ENCODE peak calls at places on chromosomes 13 and 19, in seven cellular contexts. Z is endothelial cell, D is BE2C, L is AG04450, V is upper lobe of right lung, K is HCT116, J is PC-9. O is an unnamed sample.

GRCh38 chr19:3725121-3725520 is 16.9 kb downstream of the TJP3 start:
- DNase-seq in J (no peak), V (no peak), K (no peak), L (no peak), D (no peak), Z (no peak), O (no peak)

GRCh38 chr13:21297452-21297851 is 121.0 kb downstream of the MRPL57 start:
- DNase-seq in V (no peak), L (no peak), Z (no peak), D (no peak), K (no peak), J (no peak), O (no peak)

GRCh38 chr19:50695251-50696064 is 24.1 kb downstream of the SHANK1 start:
- DNase-seq in D (peak), K (no peak), L (no peak), Z (peak), V (no peak), J (no peak), O (peak)

GRCh38 chr19:52527954-52528326 is 472 bp downstream of the ZNF808 start:
- DNase-seq in J (peak), L (no peak), Z (peak), V (peak), K (no peak), D (peak), O (peak)

GRCh38 chr13:114102521-114103288 is 29.7 kb downstream of the RASA3 start:
- DNase-seq in V (peak), J (no peak), K (no peak), Z (no peak), L (no peak), D (peak), O (no peak)

GRCh38 chr13:106153041-106153440 is 382.4 kb downstream of the EFNB2 start:
- DNase-seq in D (no peak), J (no peak), Z (no peak), K (no peak), L (no peak), V (no peak), O (no peak)

GRCh38 chr19:16569609-16570320 is 2.5 kb downstream of the SLC35E1 start:
- DNase-seq in L (no peak), V (peak), D (no peak), J (peak), Z (no peak), K (no peak), O (no peak)

GRCh38 chr19:38134538-38135149 is 89.4 kb downstream of the DPF1 start:
- DNase-seq in Z (peak), K (no peak), D (peak), V (no peak), L (no peak), J (peak), O (peak)

GRCh38 chr13:108508263-108508662 is 121.1 kb upstream of the MYO16 start:
- DNase-seq in D (no peak), L (no peak), Z (peak), J (no peak), V (no peak), K (peak), O (no peak)

GRCh38 chr13:29190298-29190697 is 370.2 kb downstream of the MTUS2 start:
- DNase-seq in J (no peak), K (no peak), L (no peak), D (no peak), V (no peak), Z (no peak), O (no peak)

GRCh38 chr13:28458604-28459003 is 36.3 kb downstream of the FLT1 start:
- DNase-seq in V (no peak), Z (no peak), J (no peak), D (no peak), K (no peak), L (no peak), O (no peak)

GRCh38 chr13:94568443-94568842 is 27.5 kb downstream of the TGDS start:
- DNase-seq in D (no peak), Z (no peak), V (no peak), J (no peak), K (no peak), L (no peak), O (no peak)

GRCh38 chr13:27128825-27129627 is 42.6 kb downstream of the USP12 start:
- DNase-seq in J (no peak), V (no peak), L (no peak), D (no peak), K (no peak), Z (no peak), O (no peak)

GRCh38 chr19:49536921-49537462 is 9.2 kb downstream of the RCN3 start:
- DNase-seq in J (no peak), L (no peak), K (no peak), V (no peak), D (no peak), Z (no peak), O (no peak)

GRCh38 chr13:48000559-48001126 is 430 bp downstream of the SUCLA2 start:
- DNase-seq in D (no peak), L (no peak), V (no peak), K (no peak), Z (no peak), J (no peak), O (no peak)

GRCh38 chr13:28679628-28680027 is 20.7 kb downstream of the POMP start:
- DNase-seq in L (no peak), V (no peak), K (no peak), Z (no peak), J (no peak), D (no peak), O (no peak)

GRCh38 chr19:12788682-12789097 is 2.6 kb upstream of the JUNB start:
- DNase-seq in V (peak), D (peak), K (no peak), Z (no peak), J (peak), L (no peak), O (peak)

GRCh38 chr13:110136660-110137585 is 170.0 kb downstream of the COL4A1 start:
- DNase-seq in J (no peak), V (no peak), L (no peak), K (no peak), Z (no peak), D (no peak), O (no peak)

GRCh38 chr13:73337511-73337910 is 278.7 kb downstream of the KLF5 start:
- DNase-seq in Z (no peak), K (no peak), L (no peak), D (no peak), V (no peak), J (no peak), O (no peak)

GRCh38 chr19:7842661-7843294 is 12.8 kb downstream of the EVI5L start:
- DNase-seq in K (no peak), J (no peak), D (no peak), Z (no peak), L (no peak), V (no peak), O (no peak)

GRCh38 chr19:3932931-3933810 is at the start of gene NMRK2:
- DNase-seq in L (no peak), V (no peak), D (no peak), Z (no peak), J (no peak), K (no peak), O (peak)

GRCh38 chr19:31548941-31549340 is 199.7 kb upstream of the TSHZ3 start:
- DNase-seq in V (no peak), L (peak), J (no peak), K (no peak), Z (peak), D (peak), O (peak)

GRCh38 chr13:94209110-94209509 is 270.4 kb downstream of the DCT start:
- DNase-seq in K (no peak), J (no peak), Z (no peak), L (no peak), D (no peak), V (no peak), O (no peak)

GRCh38 chr19:4089400-4089908 is 22.8 kb upstream of the ZBTB7A start:
- DNase-seq in D (no peak), V (peak), K (no peak), Z (no peak), L (no peak), J (no peak), O (no peak)

GRCh38 chr13:40496035-40496810 is 170.2 kb downstream of the FOXO1 start:
- DNase-seq in L (no peak), Z (no peak), K (no peak), D (no peak), J (no peak), V (no peak), O (no peak)

GRCh38 chr19:16573296-16573695 is 1.1 kb upstream of the SLC35E1 start:
- DNase-seq in J (no peak), D (no peak), Z (no peak), K (no peak), V (no peak), L (no peak), O (no peak)

GRCh38 chr19:1027020-1027952 is 878 bp downstream of the CNN2 start:
- DNase-seq in V (no peak), K (no peak), J (peak), Z (no peak), D (no peak), L (no peak), O (no peak)

GRCh38 chr19:54178581-54179261 is 5.8 kb upstream of the TMC4 start:
- DNase-seq in V (no peak), L (no peak), J (no peak), K (no peak), Z (no peak), D (peak), O (peak)

GRCh38 chr19:18274303-18274775 is at the start of gene IQCN:
- DNase-seq in D (no peak), Z (no peak), V (no peak), L (no peak), J (peak), K (no peak), O (no peak)

GRCh38 chr19:2315121-2315817 is 7.3 kb upstream of the LINGO3 start:
- DNase-seq in K (no peak), D (no peak), L (no peak), J (no peak), Z (no peak), V (no peak), O (no peak)

GRCh38 chr19:2312819-2313501 is 5.0 kb upstream of the LINGO3 start:
- DNase-seq in D (no peak), L (no peak), K (no peak), Z (no peak), V (no peak), J (no peak), O (no peak)

GRCh38 chr19:2317300-2317699 is 9.3 kb upstream of the LINGO3 start:
- DNase-seq in V (no peak), L (no peak), D (no peak), K (no peak), Z (no peak), J (no peak), O (no peak)

GRCh38 chr19:2317756-2318155 is 9.8 kb upstream of the LINGO3 start:
- DNase-seq in L (no peak), J (no peak), V (no peak), Z (no peak), K (no peak), D (no peak), O (no peak)

GRCh38 chr19:2315818-2316353 is 7.9 kb upstream of the LINGO3 start:
- DNase-seq in J (peak), L (no peak), V (peak), Z (peak), K (no peak), D (peak), O (peak)
- TF ChIP-seq CTCF in J (peak), L (peak), V (peak), Z (no peak), K (peak), D (peak), O (peak)

DNA sequence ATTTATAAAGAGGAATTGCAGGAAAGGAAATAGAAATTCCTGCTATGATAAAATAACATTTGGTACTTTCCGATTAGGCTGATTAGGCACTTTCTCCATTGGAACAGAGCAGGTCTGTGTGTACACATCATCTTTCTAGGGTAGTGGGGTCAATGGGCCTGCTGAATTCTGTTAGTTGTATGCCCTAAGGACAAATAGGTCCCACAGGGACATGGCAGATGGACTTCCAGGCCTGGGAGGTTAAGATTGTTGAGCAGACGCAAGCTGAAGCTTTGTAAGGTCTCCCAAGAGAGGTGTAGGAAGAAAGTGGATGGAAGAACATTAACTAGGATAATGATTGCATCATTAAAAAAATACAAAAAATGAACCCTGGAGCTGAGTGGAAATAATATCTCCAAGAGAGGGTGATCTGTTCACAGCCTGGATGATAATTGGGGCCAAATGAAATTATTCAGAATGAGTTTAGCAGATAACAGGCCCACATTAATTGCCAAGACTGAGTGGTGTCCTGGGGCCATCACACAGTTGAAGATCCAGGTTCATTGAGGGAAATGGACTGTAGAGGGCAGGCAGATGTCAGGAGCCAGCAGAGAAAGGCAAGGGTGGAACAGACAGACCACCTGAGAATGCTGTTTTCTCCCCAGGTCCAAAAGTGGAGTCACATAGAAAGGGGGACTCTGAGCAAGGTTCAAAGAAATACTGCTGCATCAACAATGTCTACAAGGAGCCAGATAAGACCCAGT is 215.1 kb downstream of the DNAJC15 start:
- DNase-seq in D (peak), L (no peak), Z (no peak), V (no peak), K (no peak), J (no peak), O (peak)
- TF ChIP-seq CTCF in D (peak), L (no peak), Z (no peak), V (no peak), K (no peak), J (no peak), O (no peak)

GRCh38 chr19:11254662-11255061 is 7.7 kb downstream of the DOCK6 start:
- DNase-seq in L (no peak), K (no peak), Z (no peak), D (no peak), V (no peak), J (no peak), O (no peak)
- TF ChIP-seq CTCF in L (no peak), K (peak), Z (no peak), D (peak), V (peak), J (peak), O (no peak)

GRCh38 chr13:50511877-50512332 is 331.6 kb downstream of the DLEU7 start:
- DNase-seq in D (no peak), J (no peak), L (no peak), V (no peak), K (no peak), Z (no peak), O (no peak)

GRCh38 chr13:50513528-50513863 is 330.0 kb downstream of the DLEU7 start:
- DNase-seq in V (no peak), D (no peak), K (no peak), Z (no peak), J (no peak), L (no peak), O (no peak)

GRCh38 chr13:50512602-50513527 is 330.6 kb downstream of the DLEU7 start:
- DNase-seq in K (no peak), J (no peak), D (no peak), V (peak), L (no peak), Z (no peak), O (no peak)

GRCh38 chr13:50518131-50518530 is 325.4 kb downstream of the DLEU7 start:
- DNase-seq in J (no peak), D (no peak), L (no peak), Z (no peak), V (no peak), K (no peak), O (no peak)

DNA sequence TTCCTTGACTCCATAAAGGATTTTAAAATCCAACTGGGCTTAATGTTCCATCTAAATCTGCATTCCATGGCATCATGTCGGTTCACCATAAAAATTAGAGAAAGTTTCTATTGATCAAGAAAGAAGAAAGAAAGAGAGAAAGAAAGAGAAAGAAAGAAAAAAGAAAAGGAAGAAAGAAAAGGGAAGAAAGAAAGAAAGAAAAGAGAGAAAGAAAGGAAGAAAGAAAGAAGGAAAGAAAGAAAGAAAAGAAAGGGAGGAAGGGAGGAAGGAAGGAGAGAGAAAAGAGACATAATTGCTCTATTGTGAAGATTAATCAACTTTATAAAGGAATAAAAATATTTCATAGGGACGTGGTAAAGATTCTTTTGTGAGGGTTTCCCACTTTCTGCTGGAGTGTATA is 329.2 kb downstream of the DLEU7 start:
- DNase-seq in D (no peak), Z (no peak), L (no peak), K (no peak), V (no peak), J (no peak), O (no peak)
- TF ChIP-seq CTCF in D (no peak), Z (no peak), L (no peak), K (no peak), V (no peak), J (no peak), O (no peak)

GRCh38 chr19:29085630-29086029 is 127.3 kb downstream of the UQCRFS1 start:
- DNase-seq in J (no peak), D (no peak), V (no peak), Z (no peak), L (no peak), K (no peak), O (no peak)

GRCh38 chr19:29083863-29084262 is 129.1 kb downstream of the UQCRFS1 start:
- DNase-seq in K (no peak), J (no peak), V (no peak), Z (no peak), D (no peak), L (no peak), O (no peak)

GRCh38 chr19:29086646-29087045 is 126.3 kb downstream of the UQCRFS1 start:
- DNase-seq in Z (no peak), V (no peak), L (no peak), D (no peak), J (no peak), K (no peak), O (no peak)

GRCh38 chr19:29086182-29086581 is 126.8 kb downstream of the UQCRFS1 start:
- DNase-seq in J (no peak), K (no peak), D (no peak), V (no peak), Z (no peak), L (no peak), O (no peak)

DNA sequence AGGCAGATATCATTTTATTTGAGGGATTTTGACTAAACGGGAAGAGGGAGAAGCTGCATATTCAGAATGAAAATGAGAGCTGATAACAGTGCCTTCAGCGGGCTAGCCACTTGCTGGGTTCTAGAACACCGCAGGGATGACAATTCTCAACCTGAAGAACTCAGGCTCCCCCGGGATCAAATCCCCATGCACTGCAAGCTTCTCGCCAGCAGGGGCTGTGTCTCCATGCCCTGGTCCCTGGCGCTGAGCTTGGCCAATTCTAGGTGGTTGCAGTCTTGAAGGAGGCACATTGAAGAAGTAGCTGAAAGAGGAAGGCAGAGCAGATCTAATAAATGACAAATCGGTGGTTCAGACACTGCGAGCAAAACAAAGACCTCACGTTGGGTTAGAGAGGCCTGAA is 128.7 kb downstream of the UQCRFS1 start:
- DNase-seq in Z (peak), V (no peak), L (no peak), K (no peak), D (no peak), J (no peak), O (peak)
- TF ChIP-seq CTCF in Z (peak), V (peak), L (peak), K (peak), D (peak), J (peak), O (peak)